ENCODE peak calls at places on chromosome 22, in eight cellular contexts. J, N, A, Z, D, V, X and T are unnamed samples.

GRCh38 chr22:24441406-24442351 is 14.3 kb downstream of the ADORA2A start:
- DNase-seq in D (no peak), N (no peak), V (no peak), J (no peak), X (no peak), Z (no peak), A (no peak), T (no peak)

GRCh38 chr22:20624161-20624616 is 116.8 kb downstream of the MED15 start:
- DNase-seq in Z (no peak), N (peak), A (no peak), V (no peak), D (peak), X (no peak), J (no peak), T (no peak)

GRCh38 chr22:36628561-36629060 is 74.9 kb downstream of the CACNG2 start:
- DNase-seq in J (no peak), N (no peak), Z (no peak), X (no peak), V (no peak), A (no peak), D (no peak), T (no peak)

GRCh38 chr22:20021196-20022181 is 579 bp downstream of the TANGO2 start:
- DNase-seq in D (peak), J (no peak), Z (no peak), V (no peak), N (peak), A (no peak), X (no peak), T (no peak)

GRCh38 chr22:17647996-17648395 is 9.4 kb downstream of the BCL2L13 start:
- DNase-seq in A (no peak), N (no peak), Z (no peak), X (no peak), J (no peak), V (no peak), D (no peak), T (no peak)

GRCh38 chr22:31148953-31149627 is 8.8 kb upstream of the PLA2G3 start:
- DNase-seq in X (peak), N (peak), V (no peak), Z (peak), A (no peak), D (peak), J (no peak), T (peak)

GRCh38 chr22:41417622-41418390 is 28.8 kb downstream of the TOB2 start:
- DNase-seq in Z (no peak), N (no peak), D (no peak), V (no peak), A (no peak), J (no peak), X (no peak), T (no peak)

GRCh38 chr22:47196881-47197701 is 434.6 kb downstream of the TBC1D22A start:
- DNase-seq in V (no peak), D (no peak), A (no peak), X (no peak), J (no peak), N (no peak), Z (no peak), T (no peak)

GRCh38 chr22:27474711-27475547 is 326.6 kb downstream of the MN1 start:
- DNase-seq in N (peak), J (no peak), Z (peak), A (no peak), D (peak), X (no peak), V (no peak), T (peak)

GRCh38 chr22:49534386-49534785 is 293.3 kb downstream of the BRD1 start:
- DNase-seq in V (no peak), X (no peak), A (no peak), J (no peak), Z (no peak), N (no peak), D (no peak), T (no peak)

GRCh38 chr22:23256986-23257888 is 76.9 kb downstream of the BCR start:
- DNase-seq in J (no peak), V (no peak), A (no peak), D (peak), Z (no peak), X (no peak), N (no peak), T (peak)

GRCh38 chr22:25085930-25086901 is 113.4 kb upstream of the CRYBB3 start:
- DNase-seq in V (no peak), D (no peak), X (no peak), Z (no peak), N (no peak), J (no peak), A (no peak), T (no peak)

GRCh38 chr22:30640361-30640760 is 4.8 kb downstream of the SLC35E4 start:
- DNase-seq in Z (no peak), V (no peak), X (no peak), J (no peak), A (no peak), D (no peak), N (no peak), T (no peak)

GRCh38 chr22:28004021-28004420 is 85.0 kb upstream of the PITPNB start:
- DNase-seq in V (no peak), J (no peak), D (no peak), A (no peak), X (no peak), Z (no peak), N (no peak), T (no peak)

GRCh38 chr22:39300198-39300830 is 19.1 kb downstream of the RPL3 start:
- DNase-seq in X (no peak), J (no peak), A (no peak), D (no peak), N (no peak), Z (no peak), V (no peak), T (no peak)

GRCh38 chr22:29454186-29454745 is 15.9 kb downstream of the RFPL1 start:
- DNase-seq in V (no peak), J (no peak), N (no peak), D (no peak), X (no peak), Z (no peak), A (no peak), T (no peak)

GRCh38 chr22:36351921-36352774 is 35.6 kb downstream of the MYH9 start:
- DNase-seq in J (no peak), Z (no peak), N (peak), D (peak), V (no peak), A (peak), X (no peak), T (no peak)

GRCh38 chr22:39283312-39284141 is 35.9 kb downstream of the RPL3 start:
- DNase-seq in A (no peak), V (no peak), X (no peak), N (no peak), J (no peak), Z (no peak), D (no peak), T (peak)

GRCh38 chr22:49735411-49736311 is 92.0 kb downstream of the BRD1 start:
- DNase-seq in X (no peak), D (no peak), N (peak), V (no peak), Z (no peak), J (no peak), A (no peak), T (peak)

GRCh38 chr22:42897960-42898359 is 40.9 kb upstream of the ARFGAP3 start:
- DNase-seq in V (no peak), A (no peak), X (no peak), Z (no peak), N (no peak), D (no peak), J (no peak), T (no peak)

GRCh38 chr22:42803454-42803853 is 53.6 kb downstream of the ARFGAP3 start:
- DNase-seq in J (no peak), Z (no peak), A (no peak), N (no peak), X (no peak), V (no peak), D (no peak), T (no peak)

GRCh38 chr22:44419429-44419828 is 78.6 kb downstream of the RTL6 start:
- DNase-seq in V (no peak), N (peak), A (no peak), X (no peak), D (peak), Z (no peak), J (no peak), T (no peak)

GRCh38 chr22:40531951-40532900 is 104.3 kb downstream of the MRTFA start:
- DNase-seq in V (no peak), D (no peak), X (no peak), Z (no peak), J (no peak), A (no peak), N (no peak), T (no peak)

GRCh38 chr22:49853981-49854791 is 542 bp downstream of the ZBED4 start:
- DNase-seq in A (peak), D (peak), X (no peak), V (no peak), N (peak), Z (no peak), J (no peak), T (no peak)

GRCh38 chr22:20441631-20442484 is 4.2 kb upstream of the SCARF2 start:
- DNase-seq in Z (no peak), D (no peak), V (no peak), J (no peak), N (no peak), X (no peak), A (no peak), T (no peak)

GRCh38 chr22:19523240-19524169 is 705 bp downstream of the CLDN5 start:
- DNase-seq in X (no peak), A (no peak), J (no peak), V (no peak), N (no peak), D (peak), Z (peak), T (no peak)

GRCh38 chr22:26585104-26585790 is 4.7 kb downstream of the TPST2 start:
- DNase-seq in A (no peak), V (no peak), Z (no peak), D (peak), J (no peak), X (no peak), N (peak), T (peak)

GRCh38 chr22:20232781-20233180 is 35.3 kb downstream of the RTN4R start:
- DNase-seq in J (no peak), V (no peak), D (no peak), Z (no peak), N (no peak), X (no peak), A (no peak), T (no peak)

GRCh38 chr22:37161442-37161841 is 11.7 kb upstream of the IL2RB start:
- DNase-seq in D (no peak), J (no peak), Z (no peak), N (peak), A (no peak), V (no peak), X (no peak), T (no peak)